ENCODE peak calls at places on chromosomes 7 and 10, in six cellular contexts. J is GM10248; M is activated CD8-positive, alpha-beta T cell treated with anti-CD3 and anti-CD28 coated beads for 36 hours; Q is A172; R is stimulated activated CD4-positive, alpha-beta T cell treated with anti-CD3 and anti-CD28 coated beads, Interleukin-12 subunit alpha, Interleukin-12 subunit beta, amount 100 ng/mL, for 4 hours; X is T-helper 1 cell. L is an unnamed sample.

GRCh38 chr7:121447939-121448338 is 51.8 kb upstream of the FAM3C start:
- DNase-seq in R (no peak), Q (no peak), M (no peak), J (no peak), X (no peak), L (no peak)

GRCh38 chr10:121800146-121800545 is 127.7 kb downstream of the ATE1 start:
- DNase-seq in J (no peak), Q (no peak), M (no peak), X (no peak), R (no peak), L (no peak)

GRCh38 chr7:11775401-11775800 is 56.6 kb downstream of the THSD7A start:
- DNase-seq in R (no peak), Q (no peak), J (no peak), X (no peak), M (no peak), L (no peak)

GRCh38 chr10:122181901-122182799 is 88.9 kb upstream of the BTBD16 start:
- DNase-seq in R (no peak), M (no peak), X (no peak), J (no peak), Q (peak), L (no peak)

GRCh38 chr10:24762161-24762924 is 38.7 kb upstream of the ARHGAP21 start:
- DNase-seq in Q (peak), X (no peak), J (no peak), R (no peak), M (no peak), L (no peak)

GRCh38 chr7:157394246-157395191 is 57.7 kb downstream of the DNAJB6 start:
- DNase-seq in M (peak), R (no peak), J (no peak), Q (no peak), X (no peak), L (no peak)

GRCh38 chr7:114825423-114825951 is 96.4 kb upstream of the MDFIC start:
- DNase-seq in X (no peak), M (peak), R (peak), Q (no peak), J (no peak), L (no peak)

GRCh38 chr10:42975005-42975493 is 101.8 kb upstream of the RET start:
- DNase-seq in R (no peak), J (no peak), X (peak), M (no peak), Q (no peak), L (no peak)

GRCh38 chr7:66557214-66558200 is 71.2 kb upstream of the KCTD7 start:
- DNase-seq in X (peak), M (peak), J (peak), R (peak), Q (peak), L (peak)

GRCh38 chr7:154409703-154410311 is 357.6 kb downstream of the DPP6 start:
- DNase-seq in J (no peak), Q (peak), X (no peak), R (no peak), M (peak), L (no peak)

GRCh38 chr7:46356365-46356764 is 435.3 kb upstream of the IGFBP3 start:
- DNase-seq in R (no peak), X (no peak), J (no peak), M (no peak), Q (no peak), L (no peak)

GRCh38 chr7:42283553-42283952 is 46.5 kb upstream of the GLI3 start:
- DNase-seq in Q (no peak), R (no peak), X (no peak), M (no peak), J (no peak), L (no peak)

GRCh38 chr7:5532520-5533335 is 109.1 kb upstream of the TNRC18 start:
- DNase-seq in M (peak), J (peak), Q (no peak), X (peak), R (peak), L (peak)

GRCh38 chr10:128596906-128597305 is 470.7 kb upstream of the MKI67 start:
- DNase-seq in X (no peak), Q (no peak), R (no peak), M (no peak), J (no peak), L (no peak)

GRCh38 chr7:28685291-28685659 is 272.9 kb downstream of the TRIL start:
- DNase-seq in M (no peak), J (no peak), R (no peak), Q (no peak), X (no peak), L (peak)

GRCh38 chr7:920351-921070 is 34.0 kb downstream of the ADAP1 start:
- DNase-seq in X (no peak), M (peak), J (no peak), Q (peak), R (peak), L (no peak)

GRCh38 chr7:151924001-151924400 is 32.2 kb upstream of the GALNTL5 start:
- DNase-seq in M (no peak), R (no peak), J (no peak), X (no peak), Q (no peak), L (no peak)

GRCh38 chr10:14665304-14665703 is 109.4 kb downstream of the FAM107B start:
- DNase-seq in J (no peak), X (no peak), R (no peak), Q (no peak), M (peak), L (no peak)

GRCh38 chr7:112414855-112415490 is 35.3 kb upstream of the IFRD1 start:
- DNase-seq in J (peak), X (no peak), R (no peak), Q (peak), M (no peak), L (peak)

GRCh38 chr7:142669074-142669654 is 80.1 kb upstream of the PRSS1 start:
- DNase-seq in R (no peak), X (no peak), M (no peak), Q (peak), J (no peak), L (peak)

GRCh38 chr7:106767498-106768323 is 97.4 kb upstream of the PIK3CG start:
- DNase-seq in J (no peak), Q (peak), M (no peak), R (no peak), X (no peak), L (peak)

GRCh38 chr10:43292745-43293676 is 26.1 kb upstream of the RASGEF1A start:
- DNase-seq in J (peak), R (peak), X (peak), M (peak), Q (peak), L (peak)

GRCh38 chr10:16887565-16887964 is 70.3 kb upstream of the RSU1 start:
- DNase-seq in M (no peak), X (no peak), R (no peak), Q (peak), J (no peak), L (no peak)

GRCh38 chr7:151611041-151611440 is 91.3 kb upstream of the RHEB start:
- DNase-seq in X (no peak), M (no peak), R (no peak), Q (no peak), J (no peak), L (no peak)

GRCh38 chr10:86936661-86937501 is 20.5 kb downstream of the MMRN2 start:
- DNase-seq in J (no peak), X (no peak), Q (peak), M (no peak), R (no peak), L (no peak)

GRCh38 chr7:74320645-74321178 is 31.5 kb downstream of the CLIP2 start:
- DNase-seq in Q (no peak), J (peak), R (no peak), X (no peak), M (peak), L (no peak)

GRCh38 chr10:132114953-132115520 is 49.3 kb downstream of the JAKMIP3 start:
- DNase-seq in J (no peak), R (no peak), Q (no peak), M (no peak), X (no peak), L (no peak)

GRCh38 chr10:118542205-118542604 is 53.2 kb downstream of the PRLHR start:
- DNase-seq in J (no peak), M (no peak), Q (no peak), R (no peak), X (no peak), L (no peak)

GRCh38 chr10:14583252-14583651 is 191.4 kb downstream of the FAM107B start:
- DNase-seq in X (peak), Q (no peak), R (peak), M (peak), J (peak), L (peak)

GRCh38 chr10:17847586-17848296 is 38.6 kb downstream of the MRC1 start:
- DNase-seq in R (no peak), M (peak), X (no peak), Q (peak), J (no peak), L (no peak)

GRCh38 chr10:29862926-29863614 is 196.3 kb downstream of the JCAD start:
- DNase-seq in M (no peak), X (no peak), J (no peak), Q (peak), R (no peak), L (no peak)

GRCh38 chr10:27349987-27350386 is 109.4 kb upstream of the ACBD5 start:
- DNase-seq in J (no peak), Q (no peak), M (no peak), R (no peak), X (no peak), L (no peak)

GRCh38 chr10:127386606-127387327 is 162.3 kb upstream of the NPS start:
- DNase-seq in R (no peak), M (no peak), X (no peak), J (no peak), Q (no peak), L (no peak)

GRCh38 chr7:2065516-2065915 is 167.2 kb downstream of the MAD1L1 start:
- DNase-seq in M (no peak), X (no peak), Q (no peak), J (no peak), R (no peak), L (no peak)

GRCh38 chr10:113047605-113047962 is 97.5 kb downstream of the TCF7L2 start:
- DNase-seq in Q (no peak), R (no peak), M (no peak), J (no peak), X (no peak), L (no peak)

GRCh38 chr10:104045151-104046089 is 40.3 kb downstream of the COL17A1 start:
- DNase-seq in M (peak), J (peak), Q (peak), R (no peak), X (no peak), L (no peak)

GRCh38 chr7:70700935-70701425 is 431.0 kb upstream of the GALNT17 start:
- DNase-seq in M (no peak), R (no peak), J (no peak), X (no peak), Q (no peak), L (no peak)

GRCh38 chr7:20112646-20113045 is 104.5 kb downstream of the MACC1 start:
- DNase-seq in R (no peak), Q (no peak), J (no peak), M (no peak), X (no peak), L (no peak)

L was measured in germinal center.